ENCODE peak calls at places on chromosomes 13 and 19, in eight cellular contexts. Y is PC-9, D is pancreas, R is AG04450, B is A673, Z is GM10248, C is breast epithelium, S is fibroblast of pulmonary artery. U is an unnamed sample.

GRCh38 chr13:76036176-76036575 is 400.0 kb downstream of the LMO7 start:
- DNase-seq in Y (no peak), D (no peak), R (no peak), B (no peak), Z (no peak), C (no peak), S (peak), U (no peak)

GRCh38 chr13:28429685-28430290 is 65.1 kb downstream of the FLT1 start:
- DNase-seq in Y (no peak), D (no peak), R (no peak), B (peak), Z (peak), C (no peak), S (peak), U (no peak)

GRCh38 chr19:47280183-47280797 is 5.6 kb downstream of the INAFM1 start:
- DNase-seq in Y (peak), D (no peak), R (no peak), B (peak), Z (peak), C (no peak), S (peak), U (no peak)

GRCh38 chr19:1164684-1165531 is 9.2 kb downstream of the SBNO2 start:
- DNase-seq in Y (no peak), D (no peak), R (no peak), B (no peak), Z (no peak), C (no peak), S (no peak), U (no peak)

GRCh38 chr19:8336072-8336569 is 6.9 kb downstream of the KANK3 start:
- DNase-seq in Y (peak), D (no peak), R (no peak), B (no peak), Z (no peak), C (no peak), S (no peak), U (no peak)

GRCh38 chr19:42081584-42082258 is 5.8 kb downstream of the ZNF574 start:
- DNase-seq in Y (no peak), D (no peak), R (no peak), B (peak), Z (peak), C (no peak), S (peak), U (no peak)

GRCh38 chr19:5547881-5548280 is 19.9 kb downstream of the TINCR start:
- DNase-seq in Y (peak), D (no peak), R (peak), B (peak), Z (no peak), C (no peak), S (peak), U (no peak)

GRCh38 chr19:43675269-43675879 is 5.4 kb upstream of the PLAUR start:
- DNase-seq in Y (peak), D (peak), R (no peak), B (no peak), Z (peak), C (peak), S (peak), U (peak)

GRCh38 chr13:86020350-86021002 is 221.3 kb upstream of the SLITRK6 start:
- DNase-seq in Y (no peak), D (no peak), R (peak), B (peak), Z (no peak), C (no peak), S (peak), U (peak)

GRCh38 chr19:35409191-35409590 is 38.3 kb downstream of the GPR42 start:
- DNase-seq in Y (no peak), D (no peak), R (no peak), B (no peak), Z (no peak), C (no peak), S (no peak), U (no peak)

GRCh38 chr13:25802579-25802978 is 249.2 kb downstream of the SHISA2 start:
- DNase-seq in Y (no peak), D (no peak), R (no peak), B (no peak), Z (no peak), C (no peak), S (no peak), U (no peak)

GRCh38 chr13:93309886-93310520 is 83.4 kb downstream of the GPC6 start:
- DNase-seq in Y (no peak), D (no peak), R (no peak), B (peak), Z (no peak), C (no peak), S (peak), U (peak)

GRCh38 chr13:100789481-100789880 is 114.9 kb upstream of the TMTC4 start:
- DNase-seq in Y (no peak), D (no peak), R (no peak), B (peak), Z (no peak), C (no peak), S (peak), U (no peak)

GRCh38 chr19:49056101-49056901 is 1.2 kb downstream of the CGB7 start:
- DNase-seq in Y (peak), D (peak), R (no peak), B (peak), Z (peak), C (peak), S (peak), U (no peak)

GRCh38 chr19:45211751-45212381 is 33.3 kb downstream of the BLOC1S3 start:
- DNase-seq in Y (no peak), D (peak), R (no peak), B (no peak), Z (no peak), C (peak), S (peak), U (no peak)

GRCh38 chr19:28737526-28737925 is 475.4 kb downstream of the UQCRFS1 start:
- DNase-seq in Y (no peak), D (no peak), R (no peak), B (no peak), Z (no peak), C (no peak), S (no peak), U (no peak)

GRCh38 chr19:5850743-5851293 is 431 bp downstream of the FUT3 start:
- DNase-seq in Y (peak), D (peak), R (no peak), B (peak), Z (no peak), C (peak), S (peak), U (peak)

GRCh38 chr19:38195237-38195636 is 28.8 kb downstream of the DPF1 start:
- DNase-seq in Y (no peak), D (no peak), R (no peak), B (no peak), Z (no peak), C (no peak), S (no peak), U (no peak)

GRCh38 chr19:49489601-49490167 is 2.3 kb downstream of the RPL13A start:
- DNase-seq in Y (no peak), D (no peak), R (no peak), B (no peak), Z (no peak), C (no peak), S (no peak), U (no peak)

GRCh38 chr13:30423891-30424290 is 1.6 kb downstream of the UBE2L5 start:
- DNase-seq in Y (no peak), D (no peak), R (no peak), B (no peak), Z (no peak), C (no peak), S (no peak), U (no peak)

GRCh38 chr19:47430041-47430802 is 10.9 kb upstream of the MEIS3 start:
- DNase-seq in Y (peak), D (no peak), R (no peak), B (no peak), Z (no peak), C (no peak), S (peak), U (no peak)

GRCh38 chr13:29578300-29579048 is 17.0 kb downstream of the SLC7A1 start:
- DNase-seq in Y (no peak), D (no peak), R (no peak), B (no peak), Z (no peak), C (no peak), S (no peak), U (no peak)

GRCh38 chr19:6551607-6552450 is 21.0 kb downstream of the TNFSF9 start:
- DNase-seq in Y (no peak), D (no peak), R (no peak), B (peak), Z (peak), C (no peak), S (no peak), U (no peak)

GRCh38 chr19:40962460-40962961 is 28.6 kb upstream of the CYP2B6 start:
- DNase-seq in Y (peak), D (no peak), R (no peak), B (no peak), Z (no peak), C (no peak), S (peak), U (no peak)

GRCh38 chr13:48801255-48801654 is 147.5 kb downstream of the CYSLTR2 start:
- DNase-seq in Y (no peak), D (no peak), R (peak), B (no peak), Z (no peak), C (no peak), S (no peak), U (no peak)

GRCh38 chr19:49447485-49448431 is 3.9 kb downstream of the PIH1D1 start:
- DNase-seq in Y (peak), D (no peak), R (no peak), B (peak), Z (no peak), C (no peak), S (peak), U (no peak)

GRCh38 chr19:1942078-1942933 is 1.3 kb downstream of the CSNK1G2 start:
- DNase-seq in Y (peak), D (peak), R (no peak), B (peak), Z (peak), C (peak), S (peak), U (peak)

GRCh38 chr13:97953376-97953970 is at the start of gene IPO5:
- DNase-seq in Y (no peak), D (no peak), R (no peak), B (no peak), Z (no peak), C (no peak), S (no peak), U (no peak)

GRCh38 chr13:28245465-28245864 is 107.1 kb downstream of the PAN3 start:
- DNase-seq in Y (no peak), D (no peak), R (no peak), B (no peak), Z (no peak), C (no peak), S (no peak), U (no peak)

GRCh38 chr19:39828015-39828633 is 5.8 kb downstream of the DYRK1B start:
- DNase-seq in Y (no peak), D (no peak), R (no peak), B (no peak), Z (no peak), C (no peak), S (no peak), U (no peak)

GRCh38 chr19:41226874-41227390 is 7.9 kb downstream of the AXL start:
- DNase-seq in Y (no peak), D (no peak), R (no peak), B (no peak), Z (no peak), C (no peak), S (no peak), U (no peak)

GRCh38 chr19:18062043-18062442 is 24.7 kb downstream of the IL12RB1 start:
- DNase-seq in Y (no peak), D (no peak), R (no peak), B (no peak), Z (no peak), C (no peak), S (no peak), U (no peak)

GRCh38 chr13:47843005-47843404 is 158.1 kb downstream of the SUCLA2 start:
- DNase-seq in Y (no peak), D (no peak), R (no peak), B (no peak), Z (no peak), C (no peak), S (no peak), U (no peak)

GRCh38 chr19:9823816-9824215 is 3.9 kb upstream of the UBL5 start:
- DNase-seq in Y (no peak), D (no peak), R (no peak), B (no peak), Z (no peak), C (no peak), S (no peak), U (no peak)

GRCh38 chr13:50038266-50038665 is 23.0 kb downstream of the KCNRG start:
- DNase-seq in Y (no peak), D (no peak), R (no peak), B (no peak), Z (no peak), C (no peak), S (no peak), U (no peak)
- TF ChIP-seq CTCF in Y (no peak), D (no peak), R (no peak), B (no peak), Z (no peak), C (no peak), S (no peak), U (no peak)

GRCh38 chr13:88436974-88437373 is 765.8 kb downstream of the SLITRK5 start:
- DNase-seq in Y (no peak), D (no peak), R (no peak), B (no peak), Z (no peak), C (no peak), S (no peak), U (no peak)
- TF ChIP-seq CTCF in Y (no peak), D (no peak), R (no peak), B (no peak), Z (no peak), C (no peak), S (no peak), U (no peak)

GRCh38 chr13:113123226-113124150 is 889 bp downstream of the F10 start:
- DNase-seq in Y (no peak), D (no peak), R (no peak), B (no peak), Z (no peak), C (no peak), S (no peak), U (no peak)
- TF ChIP-seq CTCF in Y (peak), D (no peak), R (peak), B (peak), Z (no peak), C (no peak), S (peak), U (peak)

GRCh38 chr13:90365130-90365529 is 982.4 kb upstream of the MIR17HG start:
- DNase-seq in Y (no peak), D (no peak), R (no peak), B (no peak), Z (no peak), C (no peak), S (peak), U (no peak)
- TF ChIP-seq CTCF in Y (peak), D (no peak), R (peak), B (no peak), Z (no peak), C (no peak), S (peak), U (peak)

GRCh38 chr13:71240906-71241305 is 626.1 kb downstream of the DACH1 start:
- DNase-seq in Y (no peak), D (no peak), R (no peak), B (peak), Z (no peak), C (no peak), S (peak), U (no peak)
- TF ChIP-seq CTCF in Y (no peak), D (peak), R (peak), B (peak), Z (peak), C (peak), S (peak), U (peak)

DNA sequence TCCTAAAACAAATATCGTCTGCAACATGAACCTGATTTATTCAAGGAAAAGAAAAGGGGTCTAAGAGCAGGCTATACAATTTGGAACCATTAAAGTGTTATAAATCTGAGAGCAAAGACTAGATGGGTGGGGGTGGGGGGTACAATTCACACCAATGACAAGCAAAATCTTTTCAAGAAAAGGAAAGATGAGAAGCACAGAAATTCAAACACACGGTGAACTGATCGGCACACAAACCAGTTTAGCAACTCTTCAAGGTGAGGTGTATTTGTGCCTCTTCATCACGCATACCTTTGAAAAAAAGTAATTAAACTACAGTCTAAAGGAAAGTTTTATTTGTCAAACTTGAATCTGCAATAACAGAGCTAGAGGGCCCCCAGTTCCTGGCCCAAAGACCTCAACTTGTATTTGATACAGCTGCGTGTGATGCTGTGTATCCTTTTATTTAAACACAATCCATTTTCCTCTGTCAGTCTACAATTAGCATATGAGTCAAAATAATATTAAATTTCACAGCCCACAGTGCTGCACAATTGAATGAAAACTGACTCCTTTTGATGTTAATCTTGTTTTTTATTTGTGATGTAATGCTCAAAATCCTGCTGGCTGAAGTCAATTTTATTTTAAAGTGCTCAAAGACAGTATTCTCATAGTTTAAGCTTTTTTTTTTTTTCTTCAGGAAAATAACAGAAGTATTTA is 14.2 kb downstream of the EFNB2 start:
- DNase-seq in Y (peak), D (no peak), R (no peak), B (no peak), Z (no peak), C (no peak), S (no peak), U (no peak)
- TF ChIP-seq CTCF in Y (no peak), D (no peak), R (no peak), B (no peak), Z (no peak), C (no peak), S (no peak), U (no peak)

DNA sequence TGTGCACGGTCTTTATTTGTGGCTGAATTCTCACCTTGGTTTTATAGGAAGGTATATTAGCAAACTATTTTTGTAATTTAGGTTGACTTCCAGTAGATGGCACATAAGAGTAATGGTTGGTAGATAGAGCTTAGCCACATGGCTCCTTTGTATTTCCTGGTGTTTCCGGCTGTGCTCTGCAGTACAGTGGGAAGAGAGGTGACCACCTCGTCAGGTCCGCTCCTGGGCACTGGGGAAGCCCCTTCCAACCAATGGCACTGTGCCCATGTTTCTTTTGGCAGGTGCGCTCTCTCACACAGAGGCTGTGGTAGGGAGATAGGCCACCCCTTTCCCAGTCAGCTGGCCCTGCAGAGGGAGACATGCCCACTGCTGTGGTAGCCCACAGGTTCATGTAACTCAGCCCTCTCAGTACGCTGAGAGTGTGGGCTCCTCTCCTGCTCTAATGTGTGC is 74.3 kb upstream of the ATP12A start:
- DNase-seq in Y (peak), D (peak), R (no peak), B (peak), Z (peak), C (no peak), S (peak), U (no peak)
- TF ChIP-seq CTCF in Y (peak), D (no peak), R (peak), B (peak), Z (no peak), C (peak), S (peak), U (peak)

GRCh38 chr19:19732579-19733501 is at the start of gene ZNF14:
- DNase-seq in Y (peak), D (peak), R (peak), B (peak), Z (peak), C (peak), S (peak), U (peak)
- TF ChIP-seq CTCF in Y (no peak), D (no peak), R (peak), B (peak), Z (no peak), C (peak), S (peak), U (peak)

U was measured in retinal pigment epithelial cell.